ENCODE peak calls at places on chromosomes 4 and X, in five cellular contexts. M, A, U, R and L are unnamed samples.

GRCh38 chrX:54447461-54447860 is 7.3 kb downstream of the TSR2 start:
- DNase-seq in M (no peak), A (no peak), U (no peak), R (no peak), L (no peak)

GRCh38 chr4:94931626-94932025 is 173.9 kb downstream of the BMPR1B start:
- DNase-seq in M (no peak), A (no peak), U (no peak), R (no peak), L (no peak)

GRCh38 chr4:40322853-40323252 is 12.3 kb upstream of the CHRNA9 start:
- DNase-seq in M (peak; percentile 40), A (no peak), U (no peak), R (no peak), L (no peak)

GRCh38 chrX:102659790-102660757 is 8.8 kb downstream of the GPRASP1 start:
- DNase-seq in M (no peak), A (peak; percentile 44), U (peak; percentile 73), R (peak; percentile 80), L (peak; percentile 80)

GRCh38 chr4:121936101-121936500 is 15.8 kb downstream of the TRPC3 start:
- DNase-seq in M (no peak), A (no peak), U (no peak), R (no peak), L (no peak)

GRCh38 chr4:139978692-139979091 is 175.3 kb downstream of the MAML3 start:
- DNase-seq in M (no peak), A (no peak), U (no peak), R (no peak), L (no peak)

GRCh38 chr4:25908491-25908901 is 5.5 kb upstream of the SMIM20 start:
- DNase-seq in M (peak; percentile 78), A (no peak), U (no peak), R (no peak), L (no peak)

GRCh38 chr4:151561551-151562256 is 152.7 kb downstream of the FHIP1A start:
- DNase-seq in M (peak; percentile 21), A (no peak), U (no peak), R (no peak), L (no peak)

GRCh38 chr4:173990879-173991231 is 292.6 kb downstream of the FBXO8 start:
- DNase-seq in M (no peak), A (no peak), U (no peak), R (no peak), L (no peak)

GRCh38 chr4:9703391-9703790 is 78.0 kb upstream of the DRD5 start:
- DNase-seq in M (no peak), A (peak; percentile 37), U (peak; percentile 45), R (peak; percentile 87), L (no peak)

GRCh38 chrX:140165849-140166248 is 200.5 kb upstream of the CXorf66 start:
- DNase-seq in M (no peak), A (no peak), U (no peak), R (no peak), L (no peak)

GRCh38 chr4:476501-476900 is 22.5 kb downstream of the ZNF721 start:
- DNase-seq in M (peak; percentile 37), A (no peak), U (no peak), R (no peak), L (no peak)

GRCh38 chr4:79050521-79050880 is 111.3 kb upstream of the PAQR3 start:
- DNase-seq in M (no peak), A (peak; percentile 63), U (no peak), R (peak; percentile 35), L (no peak)

GRCh38 chr4:153785830-153786721 is 2.8 kb downstream of the SFRP2 start:
- DNase-seq in M (no peak), A (no peak), U (no peak), R (no peak), L (no peak)

GRCh38 chr4:163343604-163344146 is at the start of gene NPY5R:
- DNase-seq in M (no peak), A (no peak), U (no peak), R (no peak), L (peak; percentile 68)

GRCh38 chr4:3683077-3683743 is 83.0 kb upstream of the ADRA2C start:
- DNase-seq in M (no peak), A (no peak), U (no peak), R (no peak), L (no peak)

GRCh38 chrX:97027384-97027922 is 143.7 kb downstream of the RPA4 start:
- DNase-seq in M (no peak), A (peak; percentile 37), U (no peak), R (peak; percentile 4), L (no peak)